ENCODE peak calls at places on chromosomes 6 and 20, in six cellular contexts. J, N, C, G, I and Z are unnamed samples.

GRCh38 chr6:159033160-159034049 is 11.4 kb downstream of the TAGAP start:
- DNase-seq in N (no peak), C (no peak), G (no peak), I (no peak), J (no peak), Z (no peak)

GRCh38 chr20:23868321-23868720 is 11.2 kb downstream of the CST5 start:
- DNase-seq in C (no peak), J (no peak), N (no peak), G (no peak), I (no peak), Z (no peak)

GRCh38 chr20:39849664-39850063 is 839.4 kb downstream of the MAFB start:
- DNase-seq in C (no peak), J (no peak), I (peak; percentile 39), N (no peak), G (peak; percentile 97), Z (peak; percentile 94)

GRCh38 chr20:1813101-1813529 is 82.1 kb upstream of the SIRPA start:
- DNase-seq in I (no peak), J (no peak), N (no peak), G (peak; percentile 99), C (no peak), Z (peak; percentile 97)

GRCh38 chr20:2515203-2515602 is 6.5 kb upstream of the ZNF343 start:
- DNase-seq in C (no peak), G (no peak), J (no peak), I (no peak), N (no peak), Z (no peak)

GRCh38 chr20:37670426-37670825 is 23.4 kb upstream of the CTNNBL1 start:
- DNase-seq in N (no peak), C (no peak), I (peak; percentile 57), J (peak; percentile 26), G (peak; percentile 42), Z (no peak)

GRCh38 chr6:27617046-27617687 is 144.3 kb upstream of the ZNF184 start:
- DNase-seq in G (peak; percentile 23), I (peak; percentile 58), C (peak; percentile 23), J (peak; percentile 51), N (no peak), Z (no peak)

GRCh38 chr6:155194399-155194798 is 69.4 kb upstream of the CLDN20 start:
- DNase-seq in N (no peak), G (peak; percentile 18), J (no peak), C (no peak), I (no peak), Z (no peak)

GRCh38 chr6:149752600-149752999 is 3.1 kb downstream of the PCMT1 start:
- DNase-seq in I (no peak), C (no peak), J (no peak), N (no peak), G (no peak), Z (no peak)

GRCh38 chr20:24798930-24799705 is 150.0 kb upstream of the CST7 start:
- DNase-seq in C (no peak), I (no peak), G (peak; percentile 43), J (no peak), N (no peak), Z (no peak)

GRCh38 chr6:146598785-146599405 is at the start of gene ADGB:
- DNase-seq in G (peak; percentile 68), I (peak; percentile 91), J (peak; percentile 89), N (no peak), C (peak; percentile 87), Z (peak; percentile 35)

GRCh38 chr20:9360427-9360826 is 154.0 kb upstream of the LAMP5 start:
- DNase-seq in I (no peak), J (no peak), C (no peak), N (no peak), G (no peak), Z (peak; percentile 22)

GRCh38 chr6:151549790-151550189 is 56.0 kb downstream of the CCDC170 start:
- DNase-seq in N (no peak), G (no peak), C (no peak), J (no peak), I (no peak), Z (no peak)

GRCh38 chr20:24899153-24899552 is 49.9 kb upstream of the CST7 start:
- DNase-seq in G (no peak), J (no peak), C (no peak), N (no peak), I (no peak), Z (no peak)

GRCh38 chr20:6764619-6765018 is 2.9 kb upstream of the BMP2 start:
- DNase-seq in J (no peak), G (no peak), C (no peak), I (no peak), N (no peak), Z (no peak)

GRCh38 chr20:5078399-5078958 is 41.3 kb downstream of the PCNA start:
- DNase-seq in C (no peak), I (peak; percentile 14), G (peak; percentile 41), J (no peak), N (peak; percentile 12), Z (peak; percentile 66)

GRCh38 chr6:139757766-139758655 is 383.6 kb upstream of the CITED2 start:
- DNase-seq in G (peak; percentile 74), N (no peak), I (no peak), C (no peak), J (no peak), Z (peak; percentile 42)

GRCh38 chr6:156795825-156796224 is 18.6 kb downstream of the ARID1B start:
- DNase-seq in C (no peak), N (no peak), I (no peak), J (no peak), G (peak; percentile 47), Z (peak; percentile 15)

GRCh38 chr6:100493206-100493888 is 28.6 kb upstream of the SIM1 start:
- DNase-seq in J (no peak), C (no peak), G (no peak), I (peak; percentile 54), N (no peak), Z (no peak)

GRCh38 chr6:168373389-168373788 is 53.8 kb upstream of the DACT2 start:
- DNase-seq in C (no peak), J (no peak), G (no peak), N (no peak), I (no peak), Z (no peak)

GRCh38 chr20:46213946-46214830 is 94.1 kb downstream of the CDH22 start:
- DNase-seq in J (no peak), C (no peak), N (no peak), I (no peak), G (no peak), Z (no peak)

GRCh38 chr20:63337786-63338420 is 23.2 kb downstream of the CHRNA4 start:
- DNase-seq in J (no peak), C (no peak), I (peak; percentile 84), G (no peak), N (no peak), Z (no peak)

GRCh38 chr6:106512048-106512957 is 117.0 kb downstream of the RTN4IP1 start:
- DNase-seq in J (peak; percentile 73), G (peak; percentile 59), I (peak; percentile 71), C (no peak), N (peak; percentile 63), Z (no peak)

GRCh38 chr6:116268589-116269293 is 11.0 kb downstream of the TSPYL1 start:
- DNase-seq in C (peak; percentile 65), J (peak; percentile 59), N (no peak), I (peak; percentile 85), G (peak; percentile 85), Z (peak; percentile 86)

GRCh38 chr20:34111057-34111711 is 859 bp downstream of the EIF2S2 start:
- DNase-seq in C (no peak), N (no peak), G (peak; percentile 80), I (peak; percentile 63), J (peak; percentile 36), Z (peak; percentile 71)

GRCh38 chr20:50244352-50245149 is 53.9 kb downstream of the CEBPB start:
- DNase-seq in J (no peak), C (no peak), N (no peak), I (no peak), G (no peak), Z (no peak)

GRCh38 chr6:150596439-150596838 is 3.2 kb upstream of the PLEKHG1 start:
- DNase-seq in J (no peak), N (no peak), C (no peak), I (peak; percentile 43), G (no peak), Z (no peak)

GRCh38 chr6:166736606-166737005 is 109.6 kb upstream of the RPS6KA2 start:
- DNase-seq in G (peak; percentile 74), C (no peak), J (no peak), N (no peak), I (no peak), Z (peak; percentile 59)

GRCh38 chr6:21033575-21034026 is 499.3 kb downstream of the CDKAL1 start:
- DNase-seq in J (no peak), C (no peak), N (no peak), I (no peak), G (peak; percentile 83), Z (peak; percentile 85)

GRCh38 chr20:32536861-32537656 is 48.1 kb downstream of the NOL4L start:
- DNase-seq in N (peak; percentile 63), I (peak; percentile 68), C (peak; percentile 26), G (no peak), J (peak; percentile 39), Z (no peak)

GRCh38 chr20:50713677-50714101 is 17.7 kb upstream of the PARD6B start:
- DNase-seq in C (no peak), J (peak; percentile 49), N (no peak), G (peak; percentile 52), I (peak; percentile 54), Z (peak; percentile 61)

GRCh38 chr20:768426-768978 is at the start of gene SLC52A3:
- DNase-seq in C (peak; percentile 31), N (no peak), G (no peak), J (peak; percentile 51), I (peak; percentile 72), Z (no peak)

GRCh38 chr6:137175157-137175889 is 1.9 kb upstream of the IL22RA2 start:
- DNase-seq in C (no peak), J (no peak), G (peak; percentile 4), I (no peak), N (no peak), Z (no peak)

GRCh38 chr20:59145926-59146800 is 17.5 kb upstream of the ZNF831 start:
- DNase-seq in G (no peak), I (peak; percentile 58), C (no peak), J (no peak), N (no peak), Z (no peak)

GRCh38 chr6:116515141-116515540 is 3.7 kb downstream of the CALHM5 start:
- DNase-seq in J (no peak), G (no peak), C (no peak), N (no peak), I (no peak), Z (no peak)

GRCh38 chr20:62364911-62365736 is 2.0 kb downstream of the LAMA5 start:
- DNase-seq in I (no peak), N (no peak), G (no peak), C (no peak), J (no peak), Z (no peak)

GRCh38 chr20:32431457-32431856 is 73.3 kb downstream of the ASXL1 start:
- DNase-seq in C (no peak), G (no peak), N (no peak), J (no peak), I (no peak), Z (no peak)

GRCh38 chr20:38728911-38729642 is 4.8 kb downstream of the SLC32A1 start:
- DNase-seq in J (peak; percentile 80), I (peak; percentile 89), G (no peak), N (no peak), C (no peak), Z (no peak)

GRCh38 chr6:96841241-96841824 is 4.1 kb upstream of the GPR63 start:
- DNase-seq in G (peak; percentile 16), N (no peak), I (no peak), C (peak; percentile 15), J (no peak), Z (no peak)